ENCODE peak calls at places on chromosome 14, in seven cellular contexts. M is dermis blood vessel endothelial cell; W is sciatic nerve; G is stimulated activated CD8-positive, alpha-beta memory T cell treated with anti-CD3 and anti-CD28 coated beads, Interleukin-12 subunit alpha, Interleukin-12 subunit beta, amount 100 ng/mL, for 1 hour; P is heart left ventricle; Q is HCEC 1CT; I is HepG2. V is an unnamed sample.
A peak's percentile ranks its signal among the peaks of the same experiment; 100 is the strongest.

GRCh38 chr14:88868558-88869159 is 44.2 kb downstream of the TTC8 start:
- DNase-seq in M (peak; percentile 32), W (no peak), G (no peak), P (no peak), Q (peak; percentile 12), I (peak; percentile 12), V (peak; percentile 38)

GRCh38 chr14:64948612-64949210 is 6.2 kb upstream of the GPX2 start:
- DNase-seq in M (no peak), W (no peak), G (no peak), P (no peak), Q (no peak), I (peak; percentile 35), V (no peak)

GRCh38 chr14:57209561-57209960 is 59.1 kb downstream of the EXOC5 start:
- DNase-seq in M (no peak), W (no peak), G (no peak), P (no peak), Q (peak; percentile 70), I (no peak), V (no peak)

GRCh38 chr14:92513204-92513965 is at the start of gene RIN3:
- DNase-seq in M (peak; percentile 75), W (peak; percentile 79), G (no peak), P (peak; percentile 88), Q (peak; percentile 65), I (peak; percentile 38), V (peak; percentile 32)

GRCh38 chr14:65832431-65833253 is 420.1 kb downstream of the FUT8 start:
- DNase-seq in M (peak; percentile 34), W (no peak), G (no peak), P (no peak), Q (no peak), I (peak; percentile 5), V (no peak)

GRCh38 chr14:99615497-99616245 is 11.7 kb upstream of the CCDC85C start:
- DNase-seq in M (peak; percentile 91), W (no peak), G (no peak), P (no peak), Q (no peak), I (no peak), V (no peak)

GRCh38 chr14:105497671-105498429 is 6.8 kb downstream of the TEDC1 start:
- DNase-seq in M (no peak), W (no peak), G (no peak), P (no peak), Q (no peak), I (no peak), V (no peak)

GRCh38 chr14:69046468-69046867 is 67.4 kb upstream of the ACTN1 start:
- DNase-seq in M (peak; percentile 96), W (peak; percentile 78), G (no peak), P (no peak), Q (no peak), I (no peak), V (no peak)

GRCh38 chr14:99807413-99808132 is 14.4 kb downstream of the EML1 start:
- DNase-seq in M (no peak), W (peak; percentile 45), G (no peak), P (no peak), Q (no peak), I (no peak), V (no peak)

GRCh38 chr14:96894966-96895365 is 97.8 kb downstream of the VRK1 start:
- DNase-seq in M (no peak), W (no peak), G (no peak), P (no peak), Q (no peak), I (no peak), V (no peak)

GRCh38 chr14:103558071-103558882 is 4.2 kb downstream of the BAG5 start:
- DNase-seq in M (no peak), W (no peak), G (no peak), P (no peak), Q (peak; percentile 67), I (no peak), V (no peak)

GRCh38 chr14:105074601-105075053 is 9.4 kb upstream of the GPR132 start:
- DNase-seq in M (no peak), W (peak; percentile 56), G (no peak), P (no peak), Q (no peak), I (no peak), V (no peak)

GRCh38 chr14:70808023-70808401 is 1.3 kb downstream of the MAP3K9 start:
- DNase-seq in M (no peak), W (no peak), G (no peak), P (no peak), Q (no peak), I (peak; percentile 47), V (peak; percentile 70)

GRCh38 chr14:39956372-39956771 is 524.1 kb upstream of the FBXO33 start:
- DNase-seq in M (no peak), W (no peak), G (no peak), P (no peak), Q (no peak), I (no peak), V (no peak)

GRCh38 chr14:95875831-95876768 is 532 bp upstream of the TUNAR start:
- DNase-seq in M (no peak), W (no peak), G (no peak), P (no peak), Q (no peak), I (no peak), V (no peak)

GRCh38 chr14:52703225-52703624 is 3.8 kb upstream of the PSMC6 start:
- DNase-seq in M (peak; percentile 66), W (no peak), G (no peak), P (no peak), Q (peak; percentile 97), I (no peak), V (peak; percentile 69)

GRCh38 chr14:50772361-50772760 is 58.6 kb downstream of the NIN start:
- DNase-seq in M (no peak), W (no peak), G (no peak), P (no peak), Q (peak; percentile 20), I (no peak), V (no peak)

GRCh38 chr14:49858383-49858782 is 5.8 kb upstream of the NEMF start:
- DNase-seq in M (no peak), W (no peak), G (no peak), P (no peak), Q (no peak), I (no peak), V (no peak)

GRCh38 chr14:64788706-64789105 is 84.5 kb downstream of the PLEKHG3 start:
- DNase-seq in M (peak; percentile 63), W (no peak), G (no peak), P (no peak), Q (peak; percentile 91), I (no peak), V (no peak)

GRCh38 chr14:50704454-50705010 is 36.4 kb upstream of the SAV1 start:
- DNase-seq in M (no peak), W (no peak), G (no peak), P (no peak), Q (no peak), I (no peak), V (no peak)

GRCh38 chr14:24145700-24146621 is at the start of gene PSME2:
- DNase-seq in M (no peak), W (no peak), G (no peak), P (no peak), Q (peak; percentile 60), I (no peak), V (peak; percentile 77)

GRCh38 chr14:91138511-91139359 is 24.9 kb downstream of the DGLUCY start:
- DNase-seq in M (peak; percentile 65), W (no peak), G (peak; percentile 11), P (no peak), Q (no peak), I (peak; percentile 40), V (peak; percentile 85)

GRCh38 chr14:76314521-76314951 is 61.4 kb upstream of the ESRRB start:
- DNase-seq in M (no peak), W (no peak), G (no peak), P (no peak), Q (no peak), I (no peak), V (no peak)

GRCh38 chr14:105491366-105492006 is 440 bp downstream of the TEDC1 start:
- DNase-seq in M (peak; percentile 77), W (peak; percentile 91), G (peak; percentile 73), P (peak; percentile 89), Q (peak; percentile 57), I (peak; percentile 77), V (peak; percentile 76)

GRCh38 chr14:99327458-99328250 is 55.7 kb upstream of the BCL11B start:
- DNase-seq in M (no peak), W (peak; percentile 42), G (no peak), P (no peak), Q (no peak), I (no peak), V (no peak)

GRCh38 chr14:69079188-69079742 is 73.7 kb downstream of the DCAF5 start:
- DNase-seq in M (peak; percentile 88), W (no peak), G (no peak), P (no peak), Q (peak; percentile 86), I (no peak), V (no peak)

GRCh38 chr14:50397461-50398196 is 948 bp upstream of the CDKL1 start:
- DNase-seq in M (peak; percentile 33), W (no peak), G (no peak), P (no peak), Q (peak; percentile 47), I (peak; percentile 24), V (peak; percentile 49)

GRCh38 chr14:72646861-72647528 is 246.9 kb downstream of the DPF3 start:
- DNase-seq in M (peak; percentile 78), W (no peak), G (no peak), P (no peak), Q (no peak), I (no peak), V (no peak)

GRCh38 chr14:94646481-94646880 is 34.3 kb downstream of the SERPINA3 start:
- DNase-seq in M (peak; percentile 57), W (no peak), G (no peak), P (no peak), Q (no peak), I (no peak), V (no peak)